ENCODE peak calls at places on chromosomes 1 and 21, in four cellular contexts. One of them, this sample, is unnamed.

GRCh38 chr1:41384579-41384978 is 23.3 kb downstream of the FOXO6 start:
- DNase-seq in IMR-90: no peak
- DNase-seq in CD8-positive, alpha-beta T cell: no peak
- DNase-seq in psoas muscle: no peak
- DNase-seq in this sample: no peak

GRCh38 chr1:36352910-36353878 is 29.7 kb upstream of the EVA1B start:
- DNase-seq in CD8-positive, alpha-beta T cell: no peak
- DNase-seq in IMR-90: peak; percentile 79
- DNase-seq in psoas muscle: peak; percentile 28
- DNase-seq in this sample: no peak

GRCh38 chr21:34022557-34023335 is 50.6 kb upstream of the MRPS6 start:
- DNase-seq in IMR-90: no peak
- DNase-seq in psoas muscle: no peak
- DNase-seq in CD8-positive, alpha-beta T cell: no peak
- DNase-seq in this sample: peak; percentile 51

GRCh38 chr1:224203243-224204016 is 20.4 kb downstream of the DEGS1 start:
- DNase-seq in IMR-90: peak; percentile 83
- DNase-seq in CD8-positive, alpha-beta T cell: no peak
- DNase-seq in psoas muscle: no peak
- DNase-seq in this sample: peak; percentile 74

GRCh38 chr21:36909423-36909822 is 57.0 kb downstream of the HLCS start:
- DNase-seq in psoas muscle: no peak
- DNase-seq in CD8-positive, alpha-beta T cell: no peak
- DNase-seq in IMR-90: peak; percentile 38
- DNase-seq in this sample: no peak

GRCh38 chr1:208917281-208917680 is 666.2 kb upstream of the CAMK1G start:
- DNase-seq in psoas muscle: no peak
- DNase-seq in IMR-90: no peak
- DNase-seq in CD8-positive, alpha-beta T cell: no peak
- DNase-seq in this sample: no peak

GRCh38 chr21:45670731-45671130 is 27.2 kb downstream of the PCBP3 start:
- DNase-seq in CD8-positive, alpha-beta T cell: no peak
- DNase-seq in psoas muscle: no peak
- DNase-seq in IMR-90: no peak
- DNase-seq in this sample: no peak

GRCh38 chr1:172326171-172326570 is 94.3 kb upstream of the C1orf105 start:
- DNase-seq in CD8-positive, alpha-beta T cell: no peak
- DNase-seq in IMR-90: peak; percentile 35
- DNase-seq in psoas muscle: no peak
- DNase-seq in this sample: no peak

GRCh38 chr1:60350531-60350930 is 277.0 kb upstream of the C1orf87 start:
- DNase-seq in psoas muscle: no peak
- DNase-seq in CD8-positive, alpha-beta T cell: no peak
- DNase-seq in IMR-90: no peak
- DNase-seq in this sample: no peak

GRCh38 chr1:27405074-27405473 is 12.7 kb downstream of the GPR3 start:
- DNase-seq in IMR-90: peak; percentile 30
- DNase-seq in psoas muscle: peak; percentile 75
- DNase-seq in CD8-positive, alpha-beta T cell: no peak
- DNase-seq in this sample: no peak

GRCh38 chr1:241677171-241677570 is 25.1 kb downstream of the WDR64 start:
- DNase-seq in IMR-90: no peak
- DNase-seq in psoas muscle: no peak
- DNase-seq in CD8-positive, alpha-beta T cell: peak; percentile 24
- DNase-seq in this sample: no peak

GRCh38 chr1:206098242-206098919 is 18.8 kb downstream of the AVPR1B start:
- DNase-seq in IMR-90: no peak
- DNase-seq in psoas muscle: no peak
- DNase-seq in CD8-positive, alpha-beta T cell: no peak
- DNase-seq in this sample: no peak

GRCh38 chr1:47986741-47987140 is 10.4 kb downstream of the TRABD2B start:
- DNase-seq in IMR-90: no peak
- DNase-seq in CD8-positive, alpha-beta T cell: no peak
- DNase-seq in psoas muscle: no peak
- DNase-seq in this sample: no peak

GRCh38 chr1:15803380-15803779 is 4.1 kb downstream of the UQCRHL start:
- DNase-seq in IMR-90: peak; percentile 38
- DNase-seq in psoas muscle: no peak
- DNase-seq in CD8-positive, alpha-beta T cell: no peak
- DNase-seq in this sample: no peak

GRCh38 chr1:3628445-3628844 is 3.6 kb downstream of the TPRG1L start:
- DNase-seq in psoas muscle: no peak
- DNase-seq in CD8-positive, alpha-beta T cell: no peak
- DNase-seq in IMR-90: no peak
- DNase-seq in this sample: peak; percentile 17

GRCh38 chr1:118981436-118981835 is 6.7 kb downstream of the TBX15 start:
- DNase-seq in CD8-positive, alpha-beta T cell: no peak
- DNase-seq in psoas muscle: no peak
- DNase-seq in IMR-90: no peak
- DNase-seq in this sample: no peak

GRCh38 chr1:162946701-162947100 is 85.7 kb upstream of the CCDC190 start:
- DNase-seq in psoas muscle: no peak
- DNase-seq in IMR-90: no peak
- DNase-seq in CD8-positive, alpha-beta T cell: no peak
- DNase-seq in this sample: no peak

GRCh38 chr1:234970731-234971476 is 157.7 kb downstream of the TOMM20 start:
- DNase-seq in IMR-90: peak; percentile 98
- DNase-seq in CD8-positive, alpha-beta T cell: no peak
- DNase-seq in psoas muscle: peak; percentile 93
- DNase-seq in this sample: peak; percentile 66

GRCh38 chr1:155872527-155872926 is 13.2 kb downstream of the SYT11 start:
- DNase-seq in IMR-90: no peak
- DNase-seq in CD8-positive, alpha-beta T cell: no peak
- DNase-seq in psoas muscle: no peak
- DNase-seq in this sample: no peak

GRCh38 chr1:12462586-12462985 is 155.4 kb downstream of the DHRS3 start:
- DNase-seq in CD8-positive, alpha-beta T cell: no peak
- DNase-seq in psoas muscle: no peak
- DNase-seq in IMR-90: no peak
- DNase-seq in this sample: no peak

GRCh38 chr21:42105476-42105875 is 34.4 kb downstream of the UMODL1 start:
- DNase-seq in psoas muscle: no peak
- DNase-seq in IMR-90: no peak
- DNase-seq in CD8-positive, alpha-beta T cell: no peak
- DNase-seq in this sample: no peak

GRCh38 chr1:20530901-20531300 is 21.5 kb upstream of the FAM43B start:
- DNase-seq in psoas muscle: no peak
- DNase-seq in CD8-positive, alpha-beta T cell: no peak
- DNase-seq in IMR-90: no peak
- DNase-seq in this sample: no peak

GRCh38 chr21:45525153-45525909 is 16.9 kb downstream of the SLC19A1 start:
- DNase-seq in IMR-90: no peak
- DNase-seq in psoas muscle: peak; percentile 62
- DNase-seq in CD8-positive, alpha-beta T cell: peak; percentile 11
- DNase-seq in this sample: peak; percentile 75

GRCh38 chr1:234584926-234585325 is 25.1 kb downstream of the IRF2BP2 start:
- DNase-seq in IMR-90: no peak
- DNase-seq in CD8-positive, alpha-beta T cell: no peak
- DNase-seq in psoas muscle: no peak
- DNase-seq in this sample: no peak

GRCh38 chr1:207579436-207579799 is 65.5 kb upstream of the CR1L start:
- DNase-seq in CD8-positive, alpha-beta T cell: peak; percentile 28
- DNase-seq in IMR-90: peak; percentile 60
- DNase-seq in psoas muscle: no peak
- DNase-seq in this sample: peak; percentile 28

GRCh38 chr21:32336711-32337110 is 38.1 kb downstream of the MRAP start:
- DNase-seq in IMR-90: peak; percentile 56
- DNase-seq in psoas muscle: no peak
- DNase-seq in CD8-positive, alpha-beta T cell: no peak
- DNase-seq in this sample: no peak
- H3K27ac ChIP-seq in IMR-90: no peak overlapping the region
- H3K27ac ChIP-seq in psoas muscle: no peak overlapping the region
- H3K27ac ChIP-seq in CD8-positive, alpha-beta T cell: no peak overlapping the region
- H3K27ac ChIP-seq in this sample: no peak overlapping the region

GRCh38 chr1:244758700-244759099 is 76.8 kb upstream of the COX20 start:
- DNase-seq in CD8-positive, alpha-beta T cell: no peak
- DNase-seq in psoas muscle: no peak
- DNase-seq in IMR-90: no peak
- DNase-seq in this sample: no peak

GRCh38 chr1:244762629-244763028 is 72.8 kb upstream of the COX20 start:
- DNase-seq in IMR-90: no peak
- DNase-seq in psoas muscle: no peak
- DNase-seq in CD8-positive, alpha-beta T cell: no peak
- DNase-seq in this sample: no peak

GRCh38 chr1:244759158-244759557 is 76.3 kb upstream of the COX20 start:
- DNase-seq in psoas muscle: no peak
- DNase-seq in IMR-90: no peak
- DNase-seq in CD8-positive, alpha-beta T cell: no peak
- DNase-seq in this sample: no peak

GRCh38 chr1:244760471-244760870 is 75.0 kb upstream of the COX20 start:
- DNase-seq in psoas muscle: no peak
- DNase-seq in IMR-90: no peak
- DNase-seq in CD8-positive, alpha-beta T cell: no peak
- DNase-seq in this sample: no peak

GRCh38 chr1:244761279-244761678 is 74.2 kb upstream of the COX20 start:
- DNase-seq in psoas muscle: no peak
- DNase-seq in CD8-positive, alpha-beta T cell: no peak
- DNase-seq in IMR-90: no peak
- DNase-seq in this sample: no peak
- H3K4me3 ChIP-seq in psoas muscle: no peak overlapping the region
- H3K4me3 ChIP-seq in CD8-positive, alpha-beta T cell: no peak overlapping the region
- H3K4me3 ChIP-seq in IMR-90: no peak overlapping the region
- H3K4me3 ChIP-seq in this sample: no peak overlapping the region

GRCh38 chr1:180046674-180047073 is 92.1 kb downstream of the CEP350 start:
- DNase-seq in psoas muscle: no peak
- DNase-seq in IMR-90: no peak
- DNase-seq in CD8-positive, alpha-beta T cell: no peak
- DNase-seq in this sample: no peak

GRCh38 chr1:180040034-180040433 is 85.4 kb downstream of the CEP350 start:
- DNase-seq in IMR-90: peak; percentile 37
- DNase-seq in psoas muscle: no peak
- DNase-seq in CD8-positive, alpha-beta T cell: no peak
- DNase-seq in this sample: no peak

GRCh38 chr1:180043785-180044184 is 89.2 kb downstream of the CEP350 start:
- DNase-seq in psoas muscle: no peak
- DNase-seq in CD8-positive, alpha-beta T cell: no peak
- DNase-seq in IMR-90: no peak
- DNase-seq in this sample: no peak

GRCh38 chr1:180041587-180041986 is 87.0 kb downstream of the CEP350 start:
- DNase-seq in CD8-positive, alpha-beta T cell: no peak
- DNase-seq in IMR-90: no peak
- DNase-seq in psoas muscle: no peak
- DNase-seq in this sample: no peak

GRCh38 chr1:180042994-180043622 is 88.5 kb downstream of the CEP350 start:
- DNase-seq in CD8-positive, alpha-beta T cell: no peak
- DNase-seq in psoas muscle: no peak
- DNase-seq in IMR-90: peak; percentile 88
- DNase-seq in this sample: no peak
- H3K36me3 ChIP-seq in CD8-positive, alpha-beta T cell: peaks cover 13% of the 10 kb centered on the region
- H3K36me3 ChIP-seq in psoas muscle: peaks cover 6% of the 10 kb centered on the region
- H3K36me3 ChIP-seq in IMR-90: peaks cover 14% of the 10 kb centered on the region
- H3K36me3 ChIP-seq in this sample: peaks cover 76% of the 10 kb centered on the region

DNA sequence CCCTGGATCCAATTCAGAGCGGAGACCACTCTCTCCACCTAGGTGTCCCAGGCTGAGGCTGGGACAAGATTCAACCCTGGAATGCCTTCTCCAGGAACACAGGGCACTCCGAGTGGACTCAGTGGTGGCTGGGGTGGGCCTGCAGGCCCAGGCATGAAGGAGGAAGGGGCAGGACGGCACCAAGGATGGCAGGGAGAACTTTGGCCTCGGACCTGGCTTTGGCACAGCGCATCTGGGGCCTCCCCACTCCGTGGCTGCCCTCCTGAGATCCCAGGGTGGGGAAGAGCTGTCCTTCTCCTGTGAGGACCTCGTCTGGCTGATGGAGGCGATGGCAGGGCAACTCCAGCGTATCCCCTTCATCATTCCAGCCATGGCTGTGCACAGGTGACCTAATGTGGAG is 35.6 kb downstream of the DHCR24 start:
- DNase-seq in psoas muscle: no peak
- DNase-seq in CD8-positive, alpha-beta T cell: no peak
- DNase-seq in IMR-90: no peak
- DNase-seq in this sample: no peak
- H3K27ac ChIP-seq in psoas muscle: no peak overlapping the region
- H3K27ac ChIP-seq in CD8-positive, alpha-beta T cell: no peak overlapping the region
- H3K27ac ChIP-seq in IMR-90: peak overlapping the region; percentile 75
- H3K27ac ChIP-seq in this sample: peak overlapping the region; percentile 41

GRCh38 chr1:228274452-228275153 is 66.8 kb downstream of the OBSCN start:
- DNase-seq in IMR-90: no peak
- DNase-seq in psoas muscle: peak; percentile 59
- DNase-seq in CD8-positive, alpha-beta T cell: no peak
- DNase-seq in this sample: peak; percentile 40
- H3K4me3 ChIP-seq in IMR-90: no peak overlapping the region
- H3K4me3 ChIP-seq in psoas muscle: peak overlapping the region; percentile 60
- H3K4me3 ChIP-seq in CD8-positive, alpha-beta T cell: no peak overlapping the region
- H3K4me3 ChIP-seq in this sample: peak overlapping the region; percentile 73

GRCh38 chr1:54241430-54241829 is 41.5 kb downstream of the MRPL37 start:
- DNase-seq in psoas muscle: no peak
- DNase-seq in CD8-positive, alpha-beta T cell: no peak
- DNase-seq in IMR-90: no peak
- DNase-seq in this sample: no peak

GRCh38 chr1:54245501-54245900 is 45.5 kb downstream of the MRPL37 start:
- DNase-seq in psoas muscle: peak; percentile 54
- DNase-seq in CD8-positive, alpha-beta T cell: no peak
- DNase-seq in IMR-90: no peak
- DNase-seq in this sample: no peak

GRCh38 chr1:54244655-54245054 is 44.7 kb downstream of the MRPL37 start:
- DNase-seq in psoas muscle: no peak
- DNase-seq in IMR-90: no peak
- DNase-seq in CD8-positive, alpha-beta T cell: no peak
- DNase-seq in this sample: no peak

GRCh38 chr1:54240741-54241335 is 40.9 kb downstream of the MRPL37 start:
- DNase-seq in psoas muscle: no peak
- DNase-seq in IMR-90: no peak
- DNase-seq in CD8-positive, alpha-beta T cell: no peak
- DNase-seq in this sample: no peak

DNA sequence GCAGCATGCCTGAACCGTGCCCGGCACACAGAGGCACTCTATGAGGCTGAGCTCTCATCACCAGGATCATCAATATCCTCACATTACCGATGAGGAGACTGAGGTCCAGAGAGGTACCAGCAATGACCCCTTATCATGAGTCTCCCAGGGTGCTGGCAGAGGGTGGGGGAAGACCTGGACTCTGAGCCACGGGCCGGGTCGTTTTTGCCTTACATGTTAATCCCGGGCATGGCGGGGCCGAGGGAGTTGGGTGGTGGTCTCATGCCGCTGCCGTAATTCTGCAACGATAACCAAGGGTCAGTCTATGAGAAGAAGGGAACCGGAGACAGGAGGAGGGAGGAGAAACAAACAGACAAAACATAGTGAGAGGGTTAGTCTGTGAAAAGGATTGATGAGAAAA is 43.1 kb downstream of the MRPL37 start:
- DNase-seq in psoas muscle: peak; percentile 36
- DNase-seq in IMR-90: no peak
- DNase-seq in CD8-positive, alpha-beta T cell: no peak
- DNase-seq in this sample: no peak
- H3K36me3 ChIP-seq in psoas muscle: no peaks in the 10 kb centered on the region
- H3K36me3 ChIP-seq in IMR-90: peaks cover 74% of the 10 kb centered on the region
- H3K36me3 ChIP-seq in CD8-positive, alpha-beta T cell: peaks cover 20% of the 10 kb centered on the region
- H3K36me3 ChIP-seq in this sample: peaks cover 65% of the 10 kb centered on the region